ENCODE peak calls at places on chromosome 14, in six cellular contexts. One of them, this sample, is unnamed.

GRCh38 chr14:99721792-99722516 is 37.9 kb downstream of the CYP46A1 start:
- DNase-seq in retinal pigment epithelial cell: no peak
- DNase-seq in stimulated activated CD8-positive, alpha-beta memory T cell treated with anti-CD3 and anti-CD28 coated beads, Interleukin-12 subunit alpha, Interleukin-12 subunit beta, amount 100 ng/mL, for 4 hours: no peak
- DNase-seq in nephron progenitor cell: no peak
- DNase-seq in stimulated activated CD4-positive, alpha-beta T cell treated with anti-CD3 and anti-CD28 coated beads, Interleukin-4, amount 100 ng/mL, for 4 hours: no peak
- DNase-seq in NCI-H460: no peak
- DNase-seq in this sample: no peak

GRCh38 chr14:103496776-103497175 is 25.9 kb downstream of the CKB start:
- DNase-seq in stimulated activated CD8-positive, alpha-beta memory T cell treated with anti-CD3 and anti-CD28 coated beads, Interleukin-12 subunit alpha, Interleukin-12 subunit beta, amount 100 ng/mL, for 4 hours: no peak
- DNase-seq in stimulated activated CD4-positive, alpha-beta T cell treated with anti-CD3 and anti-CD28 coated beads, Interleukin-4, amount 100 ng/mL, for 4 hours: no peak
- DNase-seq in nephron progenitor cell: no peak
- DNase-seq in retinal pigment epithelial cell: no peak
- DNase-seq in NCI-H460: no peak
- DNase-seq in this sample: no peak

GRCh38 chr14:99195602-99196309 is 76.2 kb downstream of the BCL11B start:
- DNase-seq in NCI-H460: no peak
- DNase-seq in stimulated activated CD8-positive, alpha-beta memory T cell treated with anti-CD3 and anti-CD28 coated beads, Interleukin-12 subunit alpha, Interleukin-12 subunit beta, amount 100 ng/mL, for 4 hours: no peak
- DNase-seq in retinal pigment epithelial cell: peak
- DNase-seq in nephron progenitor cell: no peak
- DNase-seq in stimulated activated CD4-positive, alpha-beta T cell treated with anti-CD3 and anti-CD28 coated beads, Interleukin-4, amount 100 ng/mL, for 4 hours: no peak
- DNase-seq in this sample: no peak

GRCh38 chr14:77185093-77185465 is 3.5 kb downstream of the TMEM63C start:
- DNase-seq in stimulated activated CD4-positive, alpha-beta T cell treated with anti-CD3 and anti-CD28 coated beads, Interleukin-4, amount 100 ng/mL, for 4 hours: no peak
- DNase-seq in retinal pigment epithelial cell: no peak
- DNase-seq in stimulated activated CD8-positive, alpha-beta memory T cell treated with anti-CD3 and anti-CD28 coated beads, Interleukin-12 subunit alpha, Interleukin-12 subunit beta, amount 100 ng/mL, for 4 hours: no peak
- DNase-seq in nephron progenitor cell: no peak
- DNase-seq in NCI-H460: no peak
- DNase-seq in this sample: no peak

GRCh38 chr14:99131632-99132271 is 140.2 kb downstream of the BCL11B start:
- DNase-seq in NCI-H460: no peak
- DNase-seq in nephron progenitor cell: no peak
- DNase-seq in stimulated activated CD8-positive, alpha-beta memory T cell treated with anti-CD3 and anti-CD28 coated beads, Interleukin-12 subunit alpha, Interleukin-12 subunit beta, amount 100 ng/mL, for 4 hours: no peak
- DNase-seq in stimulated activated CD4-positive, alpha-beta T cell treated with anti-CD3 and anti-CD28 coated beads, Interleukin-4, amount 100 ng/mL, for 4 hours: no peak
- DNase-seq in retinal pigment epithelial cell: no peak
- DNase-seq in this sample: no peak

GRCh38 chr14:71730471-71730870 is 201.8 kb upstream of the RGS6 start:
- DNase-seq in nephron progenitor cell: no peak
- DNase-seq in retinal pigment epithelial cell: no peak
- DNase-seq in NCI-H460: no peak
- DNase-seq in stimulated activated CD8-positive, alpha-beta memory T cell treated with anti-CD3 and anti-CD28 coated beads, Interleukin-12 subunit alpha, Interleukin-12 subunit beta, amount 100 ng/mL, for 4 hours: no peak
- DNase-seq in stimulated activated CD4-positive, alpha-beta T cell treated with anti-CD3 and anti-CD28 coated beads, Interleukin-4, amount 100 ng/mL, for 4 hours: no peak
- DNase-seq in this sample: no peak

GRCh38 chr14:104423715-104424405 is 155.7 kb upstream of the C14orf180 start:
- DNase-seq in retinal pigment epithelial cell: no peak
- DNase-seq in NCI-H460: no peak
- DNase-seq in stimulated activated CD8-positive, alpha-beta memory T cell treated with anti-CD3 and anti-CD28 coated beads, Interleukin-12 subunit alpha, Interleukin-12 subunit beta, amount 100 ng/mL, for 4 hours: no peak
- DNase-seq in nephron progenitor cell: no peak
- DNase-seq in stimulated activated CD4-positive, alpha-beta T cell treated with anti-CD3 and anti-CD28 coated beads, Interleukin-4, amount 100 ng/mL, for 4 hours: no peak
- DNase-seq in this sample: no peak

GRCh38 chr14:93132472-93133065 is 16.8 kb upstream of the ITPK1 start:
- DNase-seq in stimulated activated CD8-positive, alpha-beta memory T cell treated with anti-CD3 and anti-CD28 coated beads, Interleukin-12 subunit alpha, Interleukin-12 subunit beta, amount 100 ng/mL, for 4 hours: no peak
- DNase-seq in NCI-H460: peak
- DNase-seq in nephron progenitor cell: no peak
- DNase-seq in stimulated activated CD4-positive, alpha-beta T cell treated with anti-CD3 and anti-CD28 coated beads, Interleukin-4, amount 100 ng/mL, for 4 hours: no peak
- DNase-seq in retinal pigment epithelial cell: no peak
- DNase-seq in this sample: no peak

GRCh38 chr14:68343534-68344093 is 449.3 kb downstream of the ZFP36L1 start:
- DNase-seq in stimulated activated CD4-positive, alpha-beta T cell treated with anti-CD3 and anti-CD28 coated beads, Interleukin-4, amount 100 ng/mL, for 4 hours: no peak
- DNase-seq in stimulated activated CD8-positive, alpha-beta memory T cell treated with anti-CD3 and anti-CD28 coated beads, Interleukin-12 subunit alpha, Interleukin-12 subunit beta, amount 100 ng/mL, for 4 hours: no peak
- DNase-seq in NCI-H460: no peak
- DNase-seq in retinal pigment epithelial cell: no peak
- DNase-seq in nephron progenitor cell: no peak
- DNase-seq in this sample: no peak

GRCh38 chr14:96053600-96054381 is 14.6 kb downstream of the C14orf132 start:
- DNase-seq in retinal pigment epithelial cell: peak
- DNase-seq in NCI-H460: no peak
- DNase-seq in stimulated activated CD4-positive, alpha-beta T cell treated with anti-CD3 and anti-CD28 coated beads, Interleukin-4, amount 100 ng/mL, for 4 hours: no peak
- DNase-seq in nephron progenitor cell: no peak
- DNase-seq in stimulated activated CD8-positive, alpha-beta memory T cell treated with anti-CD3 and anti-CD28 coated beads, Interleukin-12 subunit alpha, Interleukin-12 subunit beta, amount 100 ng/mL, for 4 hours: no peak
- DNase-seq in this sample: no peak

GRCh38 chr14:79117561-79117960 is 947.4 kb downstream of the NRXN3 start:
- DNase-seq in stimulated activated CD8-positive, alpha-beta memory T cell treated with anti-CD3 and anti-CD28 coated beads, Interleukin-12 subunit alpha, Interleukin-12 subunit beta, amount 100 ng/mL, for 4 hours: no peak
- DNase-seq in NCI-H460: no peak
- DNase-seq in nephron progenitor cell: no peak
- DNase-seq in stimulated activated CD4-positive, alpha-beta T cell treated with anti-CD3 and anti-CD28 coated beads, Interleukin-4, amount 100 ng/mL, for 4 hours: no peak
- DNase-seq in retinal pigment epithelial cell: no peak
- DNase-seq in this sample: no peak

GRCh38 chr14:102594514-102595175 is 2.2 kb downstream of the RCOR1 start:
- DNase-seq in stimulated activated CD8-positive, alpha-beta memory T cell treated with anti-CD3 and anti-CD28 coated beads, Interleukin-12 subunit alpha, Interleukin-12 subunit beta, amount 100 ng/mL, for 4 hours: no peak
- DNase-seq in stimulated activated CD4-positive, alpha-beta T cell treated with anti-CD3 and anti-CD28 coated beads, Interleukin-4, amount 100 ng/mL, for 4 hours: peak
- DNase-seq in retinal pigment epithelial cell: no peak
- DNase-seq in nephron progenitor cell: peak
- DNase-seq in NCI-H460: peak
- DNase-seq in this sample: peak

GRCh38 chr14:75845136-75845804 is 136.5 kb downstream of the TGFB3 start:
- DNase-seq in NCI-H460: no peak
- DNase-seq in stimulated activated CD4-positive, alpha-beta T cell treated with anti-CD3 and anti-CD28 coated beads, Interleukin-4, amount 100 ng/mL, for 4 hours: no peak
- DNase-seq in retinal pigment epithelial cell: no peak
- DNase-seq in stimulated activated CD8-positive, alpha-beta memory T cell treated with anti-CD3 and anti-CD28 coated beads, Interleukin-12 subunit alpha, Interleukin-12 subunit beta, amount 100 ng/mL, for 4 hours: no peak
- DNase-seq in nephron progenitor cell: no peak
- DNase-seq in this sample: no peak